ENCODE peak calls at places on chromosomes 5 and 9, in six cellular contexts. P is body of pancreas, Y is lower lobe of right lung, Q is kidney, M is RWPE2, J is heart left ventricle. K is an unnamed sample. For H3K4me1, the result is how much of the 10 kb centered on the place peaks cover.

GRCh38 chr5:177117441-177118045 is 16.0 kb upstream of the NSD1 start:
- DNase-seq in P (no peak), Y (peak), Q (peak), M (no peak), J (no peak), K (no peak)

GRCh38 chr5:15598294-15598902 is 98.4 kb downstream of the FBXL7 start:
- DNase-seq in P (no peak), Y (no peak), Q (no peak), M (no peak), J (no peak), K (no peak)

GRCh38 chr5:78533356-78533755 is 115.2 kb downstream of the LHFPL2 start:
- DNase-seq in P (no peak), Y (no peak), Q (no peak), M (no peak), J (no peak), K (no peak)

GRCh38 chr5:88092358-88092757 is 176.3 kb downstream of the TMEM161B start:
- DNase-seq in P (no peak), Y (no peak), Q (no peak), M (no peak), J (no peak), K (no peak)

GRCh38 chr9:96203867-96204412 is 98.0 kb downstream of the HSD17B3 start:
- DNase-seq in P (no peak), Y (no peak), Q (no peak), M (no peak), J (no peak), K (no peak)

GRCh38 chr9:120783611-120784047 is 9.6 kb downstream of the FBXW2 start:
- DNase-seq in P (no peak), Y (no peak), Q (no peak), M (no peak), J (no peak), K (no peak)

GRCh38 chr9:32260481-32260880 is 124.0 kb upstream of the ACO1 start:
- DNase-seq in P (no peak), Y (no peak), Q (no peak), M (no peak), J (no peak), K (no peak)

GRCh38 chr5:6644841-6645240 is 11.6 kb downstream of the SRD5A1 start:
- DNase-seq in P (no peak), Y (no peak), Q (no peak), M (no peak), J (no peak), K (no peak)

GRCh38 chr9:113620377-113621161 is 157.0 kb downstream of the RGS3 start:
- DNase-seq in P (peak), Y (no peak), Q (peak), M (no peak), J (peak), K (peak)
- H3K4me1 ChIP-seq in P (under half), Y (under half), Q (under half), M (under half), J (under half), K (under half)

DNA sequence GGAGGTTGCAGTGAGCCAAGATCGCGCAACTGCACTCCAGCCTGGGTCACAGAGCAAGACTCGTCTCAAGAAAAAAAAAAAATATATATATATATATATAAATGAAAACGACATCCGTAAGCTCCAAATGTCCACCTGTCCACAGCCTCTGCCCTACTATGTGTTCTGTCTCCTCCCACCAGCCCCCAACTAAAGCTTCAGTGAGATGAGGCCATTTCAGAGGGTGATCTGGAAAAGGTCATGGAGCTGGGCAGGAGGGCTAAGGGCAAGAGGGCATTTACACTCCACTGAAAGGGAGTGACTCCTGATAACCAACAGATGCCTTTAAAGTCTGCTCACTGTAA is 2.4 kb downstream of the SPRY4 start:
- DNase-seq in P (no peak), Y (no peak), Q (no peak), M (no peak), J (no peak), K (no peak)
- H3K4me1 ChIP-seq in P (under half), Y (half or more), Q (under half), M (under half), J (under half), K (half or more)

GRCh38 chr9:111271047-111271446 is 59.0 kb downstream of the OR2K2 start:
- DNase-seq in P (no peak), Y (no peak), Q (no peak), M (no peak), J (no peak), K (no peak)

GRCh38 chr9:111272571-111272970 is 57.5 kb downstream of the OR2K2 start:
- DNase-seq in P (no peak), Y (no peak), Q (no peak), M (no peak), J (no peak), K (no peak)

GRCh38 chr9:111276723-111277122 is 53.3 kb downstream of the OR2K2 start:
- DNase-seq in P (no peak), Y (no peak), Q (no peak), M (no peak), J (no peak), K (no peak)

GRCh38 chr9:111271481-111272080 is 58.4 kb downstream of the OR2K2 start:
- DNase-seq in P (no peak), Y (no peak), Q (no peak), M (no peak), J (no peak), K (no peak)

GRCh38 chr9:111274737-111275136 is 55.3 kb downstream of the OR2K2 start:
- DNase-seq in P (no peak), Y (no peak), Q (no peak), M (no peak), J (no peak), K (no peak)
- H3K4me1 ChIP-seq in P (under half), Y (under half), Q (under half), M (under half), J (under half), K (under half)

GRCh38 chr9:35116539-35116897 is 856 bp upstream of the ATOSB start:
- DNase-seq in P (no peak), Y (no peak), Q (no peak), M (no peak), J (no peak), K (no peak)
- H3K4me1 ChIP-seq in P (under half), Y (under half), Q (under half), M (under half), J (under half), K (under half)

DNA sequence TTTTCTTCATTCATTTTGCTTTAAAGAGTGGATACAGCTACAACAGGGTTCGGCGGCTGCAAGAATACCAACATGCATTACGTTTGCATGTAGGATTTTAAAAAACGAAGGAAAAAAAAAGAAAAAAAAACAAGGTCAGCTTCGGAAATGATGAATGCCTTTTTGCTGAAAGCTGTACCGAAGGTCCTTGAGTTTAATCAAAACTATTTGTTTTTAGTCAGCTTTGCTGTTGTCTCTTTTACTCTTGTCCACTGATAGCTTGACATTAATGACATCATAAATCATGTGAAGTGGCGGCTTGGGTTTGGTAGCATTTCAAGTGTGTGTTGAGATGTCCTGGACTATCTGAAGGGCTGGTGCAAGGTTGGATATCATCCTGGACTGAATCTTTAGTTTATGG is 779.1 kb downstream of the NR2F1-AS1 start:
- DNase-seq in P (no peak), Y (no peak), Q (no peak), M (no peak), J (no peak), K (no peak)
- H3K4me1 ChIP-seq in P (under half), Y (under half), Q (under half), M (under half), J (under half), K (under half)

GRCh38 chr5:181099453-181100086 is 31.4 kb downstream of the OR2V1 start:
- DNase-seq in P (no peak), Y (no peak), Q (no peak), M (no peak), J (no peak), K (no peak)
- H3K4me1 ChIP-seq in P (under half), Y (under half), Q (under half), M (under half), J (under half), K (under half)

GRCh38 chr5:150659360-150660107 is 1.5 kb upstream of the MYOZ3 start:
- DNase-seq in P (no peak), Y (no peak), Q (no peak), M (no peak), J (peak), K (peak)

GRCh38 chr5:150661086-150661485 is at the start of gene MYOZ3:
- DNase-seq in P (no peak), Y (no peak), Q (no peak), M (no peak), J (no peak), K (peak)

GRCh38 chr5:150658121-150658520 is 2.9 kb upstream of the MYOZ3 start:
- DNase-seq in P (no peak), Y (no peak), Q (no peak), M (no peak), J (peak), K (peak)

GRCh38 chr5:150660108-150660831 is 781 bp upstream of the MYOZ3 start:
- DNase-seq in P (no peak), Y (no peak), Q (no peak), M (no peak), J (no peak), K (no peak)

GRCh38 chr5:150658699-150659265 is 2.3 kb upstream of the MYOZ3 start:
- DNase-seq in P (no peak), Y (no peak), Q (no peak), M (no peak), J (peak), K (peak)
- H3K4me1 ChIP-seq in P (under half), Y (under half), Q (under half), M (under half), J (under half), K (under half)

DNA sequence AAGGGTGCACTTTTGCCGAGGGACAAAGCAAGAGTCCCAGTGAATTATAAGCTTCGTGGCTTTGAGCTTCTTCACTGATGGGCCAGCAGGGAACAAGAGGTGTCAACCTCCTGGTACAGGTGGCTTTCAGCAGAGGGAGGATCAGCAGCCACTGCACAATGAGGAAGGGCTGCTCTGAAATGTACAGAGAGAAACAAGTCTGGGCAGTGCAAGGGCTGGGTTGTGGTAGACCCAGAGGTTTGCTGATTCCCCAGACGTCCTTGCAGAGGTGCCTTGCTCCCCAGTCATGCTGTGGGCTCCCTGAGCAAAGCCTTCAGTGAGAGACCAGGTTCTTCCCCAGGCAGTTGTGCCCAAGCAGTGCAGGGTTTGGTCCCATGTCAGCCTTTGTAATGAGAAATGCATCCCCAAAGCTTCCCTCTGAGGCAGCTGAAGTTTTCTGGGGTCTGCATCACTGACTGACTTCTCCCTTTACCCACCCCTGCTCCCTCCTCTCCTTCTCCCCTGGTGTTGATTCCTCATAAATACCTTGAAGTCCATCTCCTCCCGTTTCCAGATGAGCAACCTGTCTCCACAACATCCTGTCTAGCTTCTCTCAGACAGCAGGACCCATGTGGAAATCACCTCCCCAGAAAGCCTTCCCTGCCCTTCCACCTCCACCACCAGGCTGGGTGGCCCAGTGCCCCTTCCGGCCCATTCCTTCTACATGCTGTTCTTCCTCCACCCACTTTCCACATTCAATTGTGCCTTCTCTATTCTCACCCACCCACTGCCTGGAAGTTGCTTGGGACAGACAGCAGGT is 599.6 kb upstream of the ADAMTS16 start:
- DNase-seq in P (no peak), Y (no peak), Q (no peak), M (no peak), J (no peak), K (no peak)
- H3K4me1 ChIP-seq in P (under half), Y (under half), Q (under half), M (under half), J (under half), K (under half)

K was measured in Peyer's patch.